ENCODE peak calls at places on chromosomes 7 and 10, in six cellular contexts. V is LNCaP clone FGC, B is T-helper 9 cell, E is SK-N-SH, L is right lobe of liver, P is GM12891. H is an unnamed sample.

GRCh38 chr7:48438196-48438595 is 266.9 kb downstream of the ABCA13 start:
- DNase-seq in B (no peak), E (no peak), P (no peak), L (no peak), V (no peak), H (no peak)

GRCh38 chr10:30493609-30494530 is 59.9 kb downstream of the MAP3K8 start:
- DNase-seq in L (peak), E (no peak), P (no peak), B (no peak), V (no peak), H (no peak)

GRCh38 chr10:86411281-86411841 is 44.8 kb upstream of the GRID1 start:
- DNase-seq in V (no peak), L (no peak), E (no peak), B (no peak), P (no peak), H (no peak)

GRCh38 chr7:107643938-107644703 is 16.5 kb upstream of the SLC26A4 start:
- DNase-seq in V (no peak), P (no peak), E (no peak), L (no peak), B (no peak), H (no peak)

GRCh38 chr10:6625428-6625827 is 45.4 kb upstream of the PRKCQ start:
- DNase-seq in V (no peak), L (no peak), B (no peak), E (no peak), P (no peak), H (no peak)

GRCh38 chr10:60810437-60811182 is 32.3 kb downstream of the CDK1 start:
- DNase-seq in B (no peak), P (no peak), L (no peak), V (no peak), E (no peak), H (no peak)

GRCh38 chr7:115230882-115231508 is 309.1 kb downstream of the MDFIC start:
- DNase-seq in V (no peak), E (no peak), L (no peak), B (no peak), P (no peak), H (no peak)

GRCh38 chr7:138355254-138355653 is 104.8 kb upstream of the TRIM24 start:
- DNase-seq in E (no peak), L (no peak), B (no peak), V (no peak), P (no peak), H (no peak)

GRCh38 chr10:34922138-34922537 is 107.0 kb upstream of the PARD3 start:
- DNase-seq in L (no peak), B (no peak), P (no peak), E (no peak), V (no peak), H (no peak)

GRCh38 chr10:98610301-98610700 is 163.6 kb upstream of the HPS1 start:
- DNase-seq in E (no peak), B (no peak), L (no peak), P (no peak), V (no peak), H (no peak)

GRCh38 chr7:48106906-48107659 is 18.0 kb downstream of the UPP1 start:
- DNase-seq in V (no peak), L (no peak), E (no peak), B (no peak), P (no peak), H (no peak)

GRCh38 chr10:48946891-48947500 is 7.4 kb upstream of the LRRC18 start:
- DNase-seq in L (no peak), V (no peak), E (no peak), B (no peak), P (no peak), H (no peak)

GRCh38 chr7:76394962-76395361 is 14.5 kb downstream of the SSC4D start:
- DNase-seq in P (no peak), L (no peak), V (no peak), E (no peak), B (no peak), H (no peak)

GRCh38 chr10:3076138-3076537 is 8.8 kb downstream of the PFKP start:
- DNase-seq in V (no peak), E (no peak), P (no peak), L (no peak), B (no peak), H (no peak)

GRCh38 chr7:45978731-45979211 is 57.7 kb upstream of the IGFBP3 start:
- DNase-seq in V (no peak), B (no peak), E (no peak), P (no peak), L (no peak), H (no peak)

GRCh38 chr7:143318661-143319060 is 2.8 kb downstream of the CLCN1 start:
- DNase-seq in V (no peak), E (no peak), L (peak), P (no peak), B (no peak), H (no peak)

GRCh38 chr7:107471292-107472070 is 1.6 kb downstream of the GPR22 start:
- DNase-seq in V (no peak), B (no peak), E (no peak), P (no peak), L (no peak), H (no peak)

GRCh38 chr10:3873728-3874461 is 88.9 kb upstream of the KLF6 start:
- DNase-seq in P (no peak), L (no peak), B (no peak), E (peak), V (peak), H (peak)

GRCh38 chr10:32417906-32418547 is 27.9 kb upstream of the CCDC7 start:
- DNase-seq in V (peak), P (no peak), L (no peak), B (no peak), E (no peak), H (no peak)

GRCh38 chr10:120989996-120990395 is 138.8 kb downstream of the WDR11 start:
- DNase-seq in L (no peak), V (no peak), P (no peak), E (no peak), B (no peak), H (no peak)

GRCh38 chr10:31759124-31759798 is 169.4 kb downstream of the ARHGAP12 start:
- DNase-seq in B (peak), V (no peak), E (peak), L (peak), P (peak), H (no peak)

GRCh38 chr7:99786726-99787300 is 2.8 kb upstream of the CYP3A4 start:
- DNase-seq in E (no peak), V (no peak), B (no peak), L (no peak), P (no peak), H (no peak)

GRCh38 chr10:36119439-36119838 is 477.3 kb upstream of the FZD8 start:
- DNase-seq in V (no peak), B (no peak), L (no peak), E (no peak), P (no peak), H (no peak)

GRCh38 chr10:35012781-35013180 is 77.4 kb downstream of the CUL2 start:
- DNase-seq in E (no peak), B (no peak), V (no peak), P (no peak), L (no peak), H (no peak)

GRCh38 chr10:17213646-17214349 is 12.3 kb upstream of the TRDMT1 start:
- DNase-seq in B (no peak), L (no peak), V (no peak), E (no peak), P (no peak), H (no peak)

GRCh38 chr10:117166420-117167345 is 28.6 kb upstream of the VAX1 start:
- DNase-seq in V (no peak), E (no peak), L (no peak), B (no peak), P (no peak), H (no peak)

GRCh38 chr7:107966701-107967100 is 36.3 kb downstream of the LAMB1 start:
- DNase-seq in L (no peak), B (no peak), V (no peak), P (no peak), E (no peak), H (no peak)

GRCh38 chr10:7577206-7577978 is 89.4 kb downstream of the ITIH5 start:
- DNase-seq in P (no peak), V (no peak), B (no peak), L (no peak), E (no peak), H (no peak)

GRCh38 chr7:55192718-55193117 is 172.4 kb upstream of the LANCL2 start:
- DNase-seq in B (no peak), P (no peak), V (no peak), E (peak), L (no peak), H (no peak)